ENCODE peak calls at places on chromosomes 11 and 22, in four cellular contexts. E is GM10248, I is spleen, U is PC-3. W is an unnamed sample.

GRCh38 chr11:2122907-2123627 is 16.1 kb downstream of the IGF2 start:
- DNase-seq in E (no peak), I (peak; percentile 53), U (no peak), W (no peak)

GRCh38 chr11:61700221-61700620 is 20.0 kb downstream of the DAGLA start:
- DNase-seq in E (no peak), I (no peak), U (peak; percentile 97), W (peak; percentile 73)

GRCh38 chr22:25747245-25747944 is 5.4 kb downstream of the MYO18B start:
- DNase-seq in E (no peak), I (no peak), U (no peak), W (peak; percentile 99)

GRCh38 chr11:86073948-86074347 is 5.1 kb upstream of the PICALM start:
- DNase-seq in E (no peak), I (no peak), U (no peak), W (no peak)

GRCh38 chr22:44710474-44711235 is 8.7 kb downstream of the PRR5 start:
- DNase-seq in E (peak; percentile 65), I (peak; percentile 80), U (no peak), W (no peak)

GRCh38 chr11:63719987-63720386 is 38.7 kb downstream of the RTN3 start:
- DNase-seq in E (no peak), I (no peak), U (no peak), W (no peak)

GRCh38 chr11:113643701-113644100 is 62.4 kb downstream of the TMPRSS5 start:
- DNase-seq in E (no peak), I (no peak), U (no peak), W (no peak)

GRCh38 chr11:43649501-43649900 is 31.0 kb upstream of the HSD17B12 start:
- DNase-seq in E (no peak), I (no peak), U (no peak), W (no peak)

GRCh38 chr11:103488579-103488978 is 379.4 kb downstream of the DYNC2H1 start:
- DNase-seq in E (no peak), I (no peak), U (no peak), W (no peak)

GRCh38 chr11:129702410-129703390 is 112.9 kb upstream of the TMEM45B start:
- DNase-seq in E (no peak), I (no peak), U (peak; percentile 72), W (no peak)

GRCh38 chr11:44574620-44575287 is 9.3 kb downstream of the CD82 start:
- DNase-seq in E (no peak), I (peak; percentile 16), U (peak; percentile 57), W (peak; percentile 93)

GRCh38 chr11:134942633-134943032 is 530.6 kb upstream of the B3GAT1 start:
- DNase-seq in E (no peak), I (no peak), U (no peak), W (no peak)

GRCh38 chr22:47345025-47345424 is 582.6 kb downstream of the TBC1D22A start:
- DNase-seq in E (no peak), I (peak; percentile 59), U (no peak), W (no peak)

GRCh38 chr11:3002871-3003270 is 10.7 kb upstream of the NAP1L4 start:
- DNase-seq in E (no peak), I (no peak), U (no peak), W (no peak)

GRCh38 chr22:45302047-45302446 is 7.7 kb upstream of the FAM118A start:
- DNase-seq in E (no peak), I (no peak), U (peak; percentile 59), W (peak; percentile 65)

GRCh38 chr11:46455816-46456215 is 64.2 kb upstream of the CHRM4 start:
- DNase-seq in E (no peak), I (no peak), U (no peak), W (no peak)

GRCh38 chr22:38649841-38650522 is 6.2 kb downstream of the FAM227A start:
- DNase-seq in E (no peak), I (no peak), U (peak; percentile 59), W (no peak)

GRCh38 chr11:58134151-58134550 is 8.8 kb upstream of the OR9I1 start:
- DNase-seq in E (no peak), I (no peak), U (peak; percentile 13), W (no peak)

GRCh38 chr11:100980156-100980555 is 149.5 kb downstream of the PGR start:
- DNase-seq in E (no peak), I (no peak), U (peak; percentile 56), W (peak; percentile 11)

GRCh38 chr11:76770642-76771445 is 12.3 kb upstream of the TSKU start:
- DNase-seq in E (no peak), I (peak; percentile 30), U (peak; percentile 92), W (peak; percentile 91)

GRCh38 chr11:64449381-64450167 is 90.6 kb downstream of the RPS6KA4 start:
- DNase-seq in E (peak; percentile 88), I (peak; percentile 88), U (peak; percentile 92), W (peak; percentile 55)

GRCh38 chr22:37674951-37675929 is at the start of gene LGALS1:
- DNase-seq in E (peak; percentile 87), I (peak; percentile 94), U (peak; percentile 95), W (peak; percentile 98)

GRCh38 chr22:30857103-30857502 is 111.5 kb downstream of the MORC2 start:
- DNase-seq in E (no peak), I (peak; percentile 31), U (no peak), W (no peak)

GRCh38 chr22:29369460-29369859 is 18.9 kb downstream of the AP1B1 start:
- DNase-seq in E (no peak), I (peak; percentile 76), U (no peak), W (peak; percentile 65)

GRCh38 chr22:44404341-44405020 is 91.7 kb upstream of the SHISAL1 start:
- DNase-seq in E (no peak), I (peak; percentile 51), U (no peak), W (peak; percentile 27)

GRCh38 chr11:57158582-57158981 is 23.2 kb upstream of the LRRC55 start:
- DNase-seq in E (no peak), I (no peak), U (no peak), W (no peak)

GRCh38 chr11:67649634-67650540 is 643 bp downstream of the ACY3 start:
- DNase-seq in E (no peak), I (no peak), U (no peak), W (no peak)

GRCh38 chr11:2891901-2892214 is 6.3 kb upstream of the CDKN1C start:
- DNase-seq in E (no peak), I (no peak), U (no peak), W (no peak)

W was measured in HT1080.